ENCODE peak calls at places on chromosome 16, in six cellular contexts. B is coronary artery, M is HFF-Myc, R is BJ, Q is T-helper 1 cell, P is naive B cell. G is an unnamed sample.

GRCh38 chr16:700684-701584 is 4.7 kb downstream of the FBXL16 start:
- DNase-seq in M (no peak), P (no peak), R (no peak), Q (peak), B (no peak), G (no peak)

GRCh38 chr16:67326472-67327309 is at the start of the genes KCTD19 and LRRC36:
- DNase-seq in R (no peak), M (no peak), B (no peak), P (peak), Q (peak), G (no peak)

GRCh38 chr16:81808933-81809480 is 29.9 kb downstream of the PLCG2 start:
- DNase-seq in P (peak), M (no peak), B (no peak), R (no peak), Q (no peak), G (no peak)

GRCh38 chr16:50537533-50538290 is 10.5 kb upstream of the NKD1 start:
- DNase-seq in Q (no peak), P (no peak), R (no peak), M (no peak), B (peak), G (no peak)

GRCh38 chr16:2033057-2033911 is 6.6 kb downstream of the NHERF2 start:
- DNase-seq in M (no peak), P (no peak), Q (no peak), B (peak), R (peak), G (no peak)

GRCh38 chr16:73154063-73154870 is 106.3 kb upstream of the ZFHX3 start:
- DNase-seq in M (no peak), P (peak), Q (no peak), R (no peak), B (no peak), G (no peak)

GRCh38 chr16:84313921-84314320 is 19.2 kb downstream of the WFDC1 start:
- DNase-seq in B (no peak), M (no peak), R (no peak), P (no peak), Q (no peak), G (no peak)

GRCh38 chr16:84959045-84959576 is 52.2 kb downstream of the ZDHHC7 start:
- DNase-seq in M (no peak), R (no peak), Q (no peak), P (no peak), B (no peak), G (no peak)

GRCh38 chr16:31201511-31202401 is 804 bp downstream of the PYCARD start:
- DNase-seq in R (no peak), Q (peak), P (peak), M (no peak), B (no peak), G (no peak)

GRCh38 chr16:11586856-11587642 is at the start of gene LITAF:
- DNase-seq in M (no peak), Q (peak), P (peak), B (peak), R (no peak), G (no peak)